ENCODE peak calls at places on chromosomes 12 and 14, in four cellular contexts. One of them, this sample, is unnamed.

GRCh38 chr14:105857223-105857815 is 330.9 kb downstream of the TMEM121 start:
- DNase-seq in cardiac fibroblast: no peak
- DNase-seq in tibial artery: no peak
- DNase-seq in dorsolateral prefrontal cortex: no peak
- DNase-seq in this sample: no peak

GRCh38 chr12:75635606-75636444 is 124.4 kb upstream of the KRR1 start:
- DNase-seq in cardiac fibroblast: peak
- DNase-seq in tibial artery: no peak
- DNase-seq in dorsolateral prefrontal cortex: no peak
- DNase-seq in this sample: peak

GRCh38 chr12:119683413-119683812 is 15.5 kb downstream of the PRKAB1 start:
- DNase-seq in cardiac fibroblast: peak
- DNase-seq in tibial artery: no peak
- DNase-seq in dorsolateral prefrontal cortex: no peak
- DNase-seq in this sample: peak

GRCh38 chr12:75831413-75831812 is 200.2 kb downstream of the PHLDA1 start:
- DNase-seq in cardiac fibroblast: peak
- DNase-seq in tibial artery: no peak
- DNase-seq in dorsolateral prefrontal cortex: no peak
- DNase-seq in this sample: peak

GRCh38 chr12:92854344-92854743 is 74.8 kb downstream of the EEA1 start:
- DNase-seq in cardiac fibroblast: no peak
- DNase-seq in tibial artery: no peak
- DNase-seq in dorsolateral prefrontal cortex: no peak
- DNase-seq in this sample: no peak

GRCh38 chr12:22722779-22723178 is 97.8 kb downstream of the ETNK1 start:
- DNase-seq in cardiac fibroblast: no peak
- DNase-seq in tibial artery: peak
- DNase-seq in dorsolateral prefrontal cortex: no peak
- DNase-seq in this sample: no peak

GRCh38 chr12:10497602-10498001 is 8.1 kb upstream of the EIF2S3B start:
- DNase-seq in cardiac fibroblast: peak
- DNase-seq in tibial artery: no peak
- DNase-seq in dorsolateral prefrontal cortex: no peak
- DNase-seq in this sample: no peak

GRCh38 chr12:71299541-71300376 is 139.8 kb upstream of the LGR5 start:
- DNase-seq in cardiac fibroblast: no peak
- DNase-seq in tibial artery: no peak
- DNase-seq in dorsolateral prefrontal cortex: no peak
- DNase-seq in this sample: peak

GRCh38 chr12:53241623-53242412 is 9.8 kb upstream of the RARG start:
- DNase-seq in cardiac fibroblast: no peak
- DNase-seq in tibial artery: no peak
- DNase-seq in dorsolateral prefrontal cortex: no peak
- DNase-seq in this sample: no peak

GRCh38 chr12:104462931-104463339 is 6.2 kb downstream of the CHST11 start:
- DNase-seq in cardiac fibroblast: peak
- DNase-seq in tibial artery: no peak
- DNase-seq in dorsolateral prefrontal cortex: no peak
- DNase-seq in this sample: no peak

GRCh38 chr14:40122978-40123648 is 690.9 kb upstream of the FBXO33 start:
- DNase-seq in cardiac fibroblast: no peak
- DNase-seq in tibial artery: no peak
- DNase-seq in dorsolateral prefrontal cortex: no peak
- DNase-seq in this sample: peak

GRCh38 chr12:62632521-62632920 is 165.9 kb downstream of the MON2 start:
- DNase-seq in cardiac fibroblast: peak
- DNase-seq in tibial artery: peak
- DNase-seq in dorsolateral prefrontal cortex: peak
- DNase-seq in this sample: peak

GRCh38 chr12:66823857-66824570 is 145.1 kb upstream of the GRIP1 start:
- DNase-seq in cardiac fibroblast: no peak
- DNase-seq in tibial artery: no peak
- DNase-seq in dorsolateral prefrontal cortex: no peak
- DNase-seq in this sample: peak

GRCh38 chr12:69343357-69343756 is 4.8 kb upstream of the LYZ start:
- DNase-seq in cardiac fibroblast: no peak
- DNase-seq in tibial artery: no peak
- DNase-seq in dorsolateral prefrontal cortex: no peak
- DNase-seq in this sample: no peak

GRCh38 chr12:122996621-122997342 is 16.3 kb downstream of the ARL6IP4 start:
- DNase-seq in cardiac fibroblast: no peak
- DNase-seq in tibial artery: no peak
- DNase-seq in dorsolateral prefrontal cortex: no peak
- DNase-seq in this sample: no peak

GRCh38 chr12:122996188-122996601 is 15.7 kb downstream of the ARL6IP4 start:
- DNase-seq in cardiac fibroblast: no peak
- DNase-seq in tibial artery: no peak
- DNase-seq in dorsolateral prefrontal cortex: no peak
- DNase-seq in this sample: no peak

GRCh38 chr12:122994140-122994675 is 13.7 kb downstream of the ARL6IP4 start:
- DNase-seq in cardiac fibroblast: no peak
- DNase-seq in tibial artery: no peak
- DNase-seq in dorsolateral prefrontal cortex: no peak
- DNase-seq in this sample: no peak

GRCh38 chr12:122995503-122996187 is 15.2 kb downstream of the ARL6IP4 start:
- DNase-seq in cardiac fibroblast: peak
- DNase-seq in tibial artery: no peak
- DNase-seq in dorsolateral prefrontal cortex: no peak
- DNase-seq in this sample: no peak

GRCh38 chr12:122994781-122995502 is 14.5 kb downstream of the ARL6IP4 start:
- DNase-seq in cardiac fibroblast: no peak
- DNase-seq in tibial artery: no peak
- DNase-seq in dorsolateral prefrontal cortex: no peak
- DNase-seq in this sample: no peak
- H3K4me3 ChIP-seq in cardiac fibroblast: no peak
- H3K4me3 ChIP-seq in tibial artery: no peak
- H3K4me3 ChIP-seq in dorsolateral prefrontal cortex: no peak
- H3K4me3 ChIP-seq in this sample: no peak

GRCh38 chr12:114636723-114637480 is 47.1 kb downstream of the TBX3 start:
- DNase-seq in cardiac fibroblast: peak
- DNase-seq in tibial artery: no peak
- DNase-seq in dorsolateral prefrontal cortex: peak
- DNase-seq in this sample: no peak
- TF ChIP-seq CTCF in cardiac fibroblast: peak
- TF ChIP-seq CTCF in tibial artery: no peak
- TF ChIP-seq CTCF in dorsolateral prefrontal cortex: no peak
- TF ChIP-seq CTCF in this sample: peak

GRCh38 chr12:88141774-88142609 is at the start of the genes CEP290 and TMTC3:
- DNase-seq in cardiac fibroblast: peak
- DNase-seq in tibial artery: peak
- DNase-seq in dorsolateral prefrontal cortex: peak
- DNase-seq in this sample: peak

GRCh38 chr12:88144037-88144436 is 1.9 kb downstream of the TMTC3 start:
- DNase-seq in cardiac fibroblast: no peak
- DNase-seq in tibial artery: no peak
- DNase-seq in dorsolateral prefrontal cortex: no peak
- DNase-seq in this sample: no peak

GRCh38 chr12:88142610-88142991 is 494 bp downstream of the TMTC3 start:
- DNase-seq in cardiac fibroblast: no peak
- DNase-seq in tibial artery: peak
- DNase-seq in dorsolateral prefrontal cortex: peak
- DNase-seq in this sample: no peak

GRCh38 chr12:88144546-88145468 is 2.7 kb downstream of the TMTC3 start:
- DNase-seq in cardiac fibroblast: no peak
- DNase-seq in tibial artery: no peak
- DNase-seq in dorsolateral prefrontal cortex: no peak
- DNase-seq in this sample: no peak

GRCh38 chr12:88145567-88146347 is 3.6 kb downstream of the TMTC3 start:
- DNase-seq in cardiac fibroblast: no peak
- DNase-seq in tibial artery: no peak
- DNase-seq in dorsolateral prefrontal cortex: no peak
- DNase-seq in this sample: no peak
- H3K4me3 ChIP-seq in cardiac fibroblast: no peak
- H3K4me3 ChIP-seq in tibial artery: no peak
- H3K4me3 ChIP-seq in dorsolateral prefrontal cortex: no peak
- H3K4me3 ChIP-seq in this sample: no peak

GRCh38 chr14:77979666-77980351 is 179.9 kb downstream of the ADCK1 start:
- DNase-seq in cardiac fibroblast: no peak
- DNase-seq in tibial artery: no peak
- DNase-seq in dorsolateral prefrontal cortex: no peak
- DNase-seq in this sample: peak
- TF ChIP-seq CTCF in cardiac fibroblast: no peak
- TF ChIP-seq CTCF in tibial artery: no peak
- TF ChIP-seq CTCF in dorsolateral prefrontal cortex: no peak
- TF ChIP-seq CTCF in this sample: no peak

GRCh38 chr12:101746661-101747060 is 7.4 kb upstream of the SYCP3 start:
- DNase-seq in cardiac fibroblast: peak
- DNase-seq in tibial artery: no peak
- DNase-seq in dorsolateral prefrontal cortex: no peak
- DNase-seq in this sample: no peak

GRCh38 chr12:101743242-101743641 is 4.0 kb upstream of the SYCP3 start:
- DNase-seq in cardiac fibroblast: no peak
- DNase-seq in tibial artery: no peak
- DNase-seq in dorsolateral prefrontal cortex: no peak
- DNase-seq in this sample: no peak

GRCh38 chr12:101743724-101744472 is 4.6 kb upstream of the SYCP3 start:
- DNase-seq in cardiac fibroblast: no peak
- DNase-seq in tibial artery: no peak
- DNase-seq in dorsolateral prefrontal cortex: no peak
- DNase-seq in this sample: no peak

GRCh38 chr12:101747695-101748094 is 8.4 kb upstream of the SYCP3 start:
- DNase-seq in cardiac fibroblast: no peak
- DNase-seq in tibial artery: no peak
- DNase-seq in dorsolateral prefrontal cortex: no peak
- DNase-seq in this sample: no peak

DNA sequence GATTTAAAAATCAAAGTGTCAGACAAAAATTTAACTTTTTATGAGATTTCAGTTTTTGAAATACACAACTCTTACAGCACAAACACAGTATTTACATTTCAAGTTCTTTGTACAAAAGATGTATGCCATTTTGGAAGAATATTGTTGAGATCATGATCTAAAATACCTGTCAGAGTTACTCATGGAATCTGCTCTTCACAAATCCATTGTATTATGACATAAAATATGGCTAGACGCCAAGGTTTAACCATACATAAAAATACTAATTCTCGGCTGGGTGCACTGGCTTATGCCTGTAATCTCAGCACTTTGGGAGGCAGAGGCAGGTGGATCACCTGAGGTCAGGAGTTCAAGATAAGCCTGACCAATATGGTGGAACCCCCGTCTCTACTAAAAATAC is 6.2 kb upstream of the SYCP3 start:
- DNase-seq in cardiac fibroblast: no peak
- DNase-seq in tibial artery: no peak
- DNase-seq in dorsolateral prefrontal cortex: no peak
- DNase-seq in this sample: no peak
- H3K4me3 ChIP-seq in cardiac fibroblast: no peak
- H3K4me3 ChIP-seq in tibial artery: no peak
- H3K4me3 ChIP-seq in dorsolateral prefrontal cortex: no peak
- H3K4me3 ChIP-seq in this sample: no peak

DNA sequence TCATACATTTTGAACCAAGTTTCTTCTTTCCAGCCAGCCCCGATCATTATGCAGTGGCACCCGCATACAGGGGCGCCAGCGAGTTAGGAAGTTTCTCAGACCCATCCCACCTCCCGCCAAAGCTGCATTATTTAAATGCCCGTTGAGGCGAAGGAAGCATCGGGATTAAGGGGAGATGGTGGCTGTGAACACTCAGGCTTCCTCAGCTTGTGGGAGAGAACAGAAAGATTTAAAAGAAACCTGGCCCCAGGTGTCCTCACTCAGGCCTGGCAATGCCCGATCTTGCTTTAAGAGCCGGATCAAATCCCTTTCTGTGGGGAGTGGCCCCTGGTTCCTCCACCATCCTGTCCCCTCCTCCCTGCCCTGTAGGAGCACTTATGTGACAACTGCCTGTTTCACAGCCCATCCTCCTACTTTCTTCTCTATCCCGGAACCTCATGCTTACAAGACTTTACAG is 1108.7 kb downstream of the BCL11B start:
- DNase-seq in cardiac fibroblast: no peak
- DNase-seq in tibial artery: no peak
- DNase-seq in dorsolateral prefrontal cortex: no peak
- DNase-seq in this sample: no peak
- TF ChIP-seq CTCF in cardiac fibroblast: no peak
- TF ChIP-seq CTCF in tibial artery: no peak
- TF ChIP-seq CTCF in dorsolateral prefrontal cortex: no peak
- TF ChIP-seq CTCF in this sample: no peak

GRCh38 chr12:49358548-49359141 is 8.6 kb upstream of the SPATS2 start:
- DNase-seq in cardiac fibroblast: peak
- DNase-seq in tibial artery: peak
- DNase-seq in dorsolateral prefrontal cortex: no peak
- DNase-seq in this sample: no peak

GRCh38 chr12:49357099-49357678 is 10.1 kb upstream of the SPATS2 start:
- DNase-seq in cardiac fibroblast: peak
- DNase-seq in tibial artery: no peak
- DNase-seq in dorsolateral prefrontal cortex: no peak
- DNase-seq in this sample: no peak

GRCh38 chr12:49352351-49352750 is 5.7 kb downstream of the DNAJC22 start:
- DNase-seq in cardiac fibroblast: no peak
- DNase-seq in tibial artery: no peak
- DNase-seq in dorsolateral prefrontal cortex: no peak
- DNase-seq in this sample: no peak

GRCh38 chr12:49359671-49360070 is 7.6 kb upstream of the SPATS2 start:
- DNase-seq in cardiac fibroblast: no peak
- DNase-seq in tibial artery: no peak
- DNase-seq in dorsolateral prefrontal cortex: no peak
- DNase-seq in this sample: no peak

GRCh38 chr12:49355913-49356312 is 9.2 kb downstream of the DNAJC22 start:
- DNase-seq in cardiac fibroblast: no peak
- DNase-seq in tibial artery: no peak
- DNase-seq in dorsolateral prefrontal cortex: no peak
- DNase-seq in this sample: no peak
- H3K4me3 ChIP-seq in cardiac fibroblast: no peak
- H3K4me3 ChIP-seq in tibial artery: no peak
- H3K4me3 ChIP-seq in dorsolateral prefrontal cortex: no peak
- H3K4me3 ChIP-seq in this sample: no peak

DNA sequence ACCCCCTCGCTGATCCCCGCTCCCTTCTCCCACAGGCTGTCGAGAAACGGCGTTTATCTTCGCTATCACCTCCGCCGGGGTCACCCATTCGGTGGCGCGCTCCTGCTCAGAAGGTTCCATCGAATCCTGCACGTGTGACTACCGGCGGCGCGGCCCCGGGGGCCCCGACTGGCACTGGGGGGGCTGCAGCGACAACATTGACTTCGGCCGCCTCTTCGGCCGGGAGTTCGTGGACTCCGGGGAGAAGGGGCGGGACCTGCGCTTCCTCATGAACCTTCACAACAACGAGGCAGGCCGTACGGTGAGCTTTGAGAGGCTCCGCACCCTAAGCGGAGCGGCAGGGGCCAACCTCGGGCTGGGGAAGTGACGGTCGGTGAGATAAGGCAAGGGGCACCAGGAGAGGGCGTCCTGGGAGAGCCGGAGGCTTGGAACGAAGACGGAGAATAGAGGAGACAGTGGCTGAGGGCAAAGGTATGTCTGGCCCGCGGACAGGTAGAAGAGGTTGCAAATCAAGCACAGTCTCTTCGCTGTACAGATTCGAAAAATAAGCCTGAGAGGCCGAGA is 2.3 kb downstream of the WNT1 start:
- DNase-seq in cardiac fibroblast: no peak
- DNase-seq in tibial artery: no peak
- DNase-seq in dorsolateral prefrontal cortex: no peak
- DNase-seq in this sample: no peak
- TF ChIP-seq CTCF in cardiac fibroblast: no peak
- TF ChIP-seq CTCF in tibial artery: no peak
- TF ChIP-seq CTCF in dorsolateral prefrontal cortex: no peak
- TF ChIP-seq CTCF in this sample: no peak